ENCODE peak calls at places on chromosomes 3 and 15, in five cellular contexts. F is hepatocyte, Z is PC-9, K is mammary epithelial cell, T is GM12878. C is an unnamed sample.

GRCh38 chr3:56783644-56784451 is 17.9 kb downstream of the ARHGEF3 start:
- DNase-seq in F (peak), T (peak), Z (no peak), K (peak), C (no peak)

GRCh38 chr15:65069179-65069578 is 1.4 kb upstream of the RASL12 start:
- DNase-seq in F (peak), K (no peak), T (no peak), Z (no peak), C (no peak)

GRCh38 chr3:167839460-167839859 is 103.9 kb downstream of the SERPINI1 start:
- DNase-seq in K (peak), F (no peak), Z (no peak), T (no peak), C (no peak)

GRCh38 chr3:59246719-59247401 is 197.0 kb upstream of the CFAP20DC start:
- DNase-seq in Z (no peak), F (no peak), T (peak), K (no peak), C (no peak)

GRCh38 chr15:39719109-39719508 is 63.5 kb downstream of the FSIP1 start:
- DNase-seq in K (no peak), T (no peak), F (no peak), Z (peak), C (no peak)

GRCh38 chr15:31216210-31216911 is 110.3 kb upstream of the KLF13 start:
- DNase-seq in T (no peak), F (peak), K (peak), Z (no peak), C (peak)

GRCh38 chr3:123098411-123099330 is 31.8 kb downstream of the PDIA5 start:
- DNase-seq in T (no peak), Z (no peak), K (no peak), F (no peak), C (no peak)

GRCh38 chr3:159144891-159145290 is 343.0 kb downstream of the MFSD1 start:
- DNase-seq in T (no peak), Z (no peak), K (no peak), F (no peak), C (no peak)

GRCh38 chr15:25701716-25702465 is 161.2 kb downstream of the ATP10A start:
- DNase-seq in Z (no peak), T (no peak), K (no peak), F (no peak), C (no peak)

GRCh38 chr3:8627949-8628348 is 16.6 kb downstream of the SSUH2 start:
- DNase-seq in T (no peak), K (no peak), Z (no peak), F (no peak), C (no peak)

GRCh38 chr3:127304121-127304744 is 16.4 kb upstream of the PRR20G start:
- DNase-seq in F (peak), K (peak), T (no peak), Z (peak), C (peak)

GRCh38 chr3:193842029-193842782 is 249.2 kb downstream of the OPA1 start:
- DNase-seq in T (peak), K (no peak), Z (no peak), F (no peak), C (no peak)

GRCh38 chr3:71251156-71251775 is 332.3 kb downstream of the FOXP1 start:
- DNase-seq in F (no peak), T (no peak), Z (no peak), K (no peak), C (no peak)

DNA sequence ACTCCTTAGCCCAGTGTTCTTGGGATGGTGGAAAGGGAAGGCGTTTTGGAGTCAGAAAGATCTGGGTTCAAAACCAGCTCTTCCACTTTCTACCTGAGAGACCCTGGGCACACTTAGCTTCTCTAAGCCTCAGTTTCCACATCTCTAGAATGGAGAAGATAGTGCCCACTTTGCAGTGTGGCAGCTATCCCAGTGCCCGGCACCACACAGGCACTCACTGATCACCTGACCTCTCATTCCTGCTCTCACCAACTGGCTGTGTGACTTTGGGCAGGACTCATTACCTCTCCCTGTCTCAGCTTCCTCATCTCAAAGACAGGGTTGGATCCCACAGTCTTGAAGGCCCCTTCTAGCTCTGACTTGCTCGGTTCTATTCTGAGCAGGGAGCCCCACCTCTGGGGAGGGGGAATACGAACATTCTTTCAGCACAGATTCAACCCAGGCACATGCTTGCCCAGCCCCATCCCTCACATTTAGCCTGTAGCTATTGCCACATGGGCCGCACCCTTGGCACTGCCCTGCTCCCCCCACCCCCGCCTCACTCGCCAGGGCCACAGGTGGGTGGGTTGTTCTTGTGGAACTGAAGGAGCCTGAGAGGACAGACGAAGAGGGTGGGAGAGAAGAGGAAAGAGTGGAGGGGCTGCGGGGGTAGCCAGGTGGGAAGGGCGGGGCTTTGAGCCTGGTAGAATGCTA is 39.2 kb downstream of the EPHB3 start:
- DNase-seq in Z (no peak), F (no peak), T (no peak), K (peak), C (no peak)
- TF ChIP-seq EZH2 in Z (no peak), F (no peak), T (no peak), K (no peak), C (no peak)

DNA sequence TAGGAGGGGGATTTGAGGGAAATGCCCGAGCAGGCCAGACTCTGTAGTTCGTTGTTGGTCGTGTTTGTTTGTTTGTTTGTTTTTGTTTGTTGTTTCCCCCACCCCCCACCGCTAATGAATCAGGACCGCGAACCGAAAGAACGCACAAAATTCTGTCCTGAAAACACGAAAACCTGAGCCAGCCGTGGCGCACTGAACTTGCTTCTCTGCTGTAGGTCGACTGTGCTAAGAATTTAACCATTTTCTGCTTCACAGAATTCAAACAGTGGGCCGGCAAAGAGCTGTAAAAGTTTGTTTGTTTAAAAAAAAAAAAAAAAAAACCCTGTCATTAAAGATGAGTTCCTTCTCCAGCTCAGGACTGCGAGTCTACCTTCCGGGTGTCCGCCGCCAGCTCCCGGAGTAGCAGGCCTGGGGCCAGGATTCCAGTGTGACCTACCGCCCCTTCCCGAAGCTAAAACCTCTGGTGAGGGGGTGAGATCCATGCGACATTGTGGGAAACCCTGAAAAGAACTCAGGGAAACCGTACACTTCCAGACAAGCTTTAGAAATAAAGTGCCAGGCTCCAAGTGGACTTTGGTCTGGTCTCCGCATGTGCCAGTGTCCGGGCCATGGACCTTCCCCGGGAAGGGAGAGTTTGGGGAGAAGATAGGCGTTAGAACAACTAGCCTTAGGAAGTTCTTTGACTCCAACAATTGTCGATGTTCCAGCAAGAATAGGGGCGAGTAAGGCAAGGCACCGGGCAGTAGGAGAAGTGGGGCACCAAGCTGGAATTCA is 12.0 kb downstream of the ZIC4 start:
- DNase-seq in Z (no peak), T (no peak), K (no peak), F (no peak), C (no peak)
- TF ChIP-seq EZH2 in Z (no peak), T (no peak), K (no peak), F (no peak), C (peak)

GRCh38 chr15:42056934-42057743 is 36.3 kb upstream of the PLA2G4E start:
- DNase-seq in T (no peak), Z (peak), F (peak), K (peak), C (peak)
- TF ChIP-seq EZH2 in T (no peak), Z (no peak), F (no peak), K (no peak), C (no peak)

DNA sequence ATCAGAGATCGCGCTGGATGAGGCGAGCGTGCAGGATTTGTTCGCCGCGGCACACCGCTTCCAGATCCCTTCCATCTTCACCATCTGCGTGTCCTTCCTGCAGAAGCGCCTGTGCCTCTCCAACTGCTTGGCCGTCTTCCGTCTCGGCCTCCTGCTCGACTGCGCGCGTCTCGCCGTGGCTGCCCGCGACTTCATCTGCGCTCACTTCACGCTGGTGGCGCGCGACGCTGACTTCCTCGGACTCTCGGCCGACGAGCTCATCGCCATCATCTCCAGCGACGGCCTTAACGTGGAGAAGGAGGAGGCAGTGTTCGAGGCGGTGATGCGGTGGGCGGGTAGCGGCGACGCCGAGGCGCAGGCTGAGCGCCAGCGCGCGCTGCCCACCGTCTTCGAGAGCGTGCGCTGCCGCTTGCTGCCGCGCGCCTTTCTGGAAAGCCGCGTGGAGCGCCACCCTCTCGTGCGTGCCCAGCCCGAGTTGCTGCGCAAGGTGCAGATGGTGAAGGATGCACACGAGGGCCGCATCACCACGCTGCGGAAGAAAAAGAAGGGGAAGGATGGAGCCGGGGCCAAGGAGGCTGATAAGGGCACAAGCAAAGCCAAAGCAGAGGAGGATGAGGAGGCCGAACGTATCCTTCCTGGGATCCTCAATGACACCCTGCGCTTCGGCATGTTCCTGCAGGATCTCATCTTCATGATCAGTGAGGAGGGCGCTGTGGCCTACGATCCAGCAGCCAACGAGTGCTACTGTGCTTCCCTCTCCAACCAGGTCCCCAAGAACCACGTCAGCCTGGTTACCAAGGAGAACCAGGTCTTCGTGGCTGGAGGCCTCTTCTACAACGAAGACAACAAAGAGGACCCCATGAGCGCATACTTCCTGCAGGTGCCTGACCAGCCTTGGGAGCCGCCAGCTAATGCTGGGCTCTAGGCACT is 819 bp downstream of the KLHL40 start:
- DNase-seq in F (no peak), K (no peak), Z (no peak), T (no peak), C (no peak)
- TF ChIP-seq EZH2 in F (no peak), K (peak), Z (no peak), T (no peak), C (no peak)

DNA sequence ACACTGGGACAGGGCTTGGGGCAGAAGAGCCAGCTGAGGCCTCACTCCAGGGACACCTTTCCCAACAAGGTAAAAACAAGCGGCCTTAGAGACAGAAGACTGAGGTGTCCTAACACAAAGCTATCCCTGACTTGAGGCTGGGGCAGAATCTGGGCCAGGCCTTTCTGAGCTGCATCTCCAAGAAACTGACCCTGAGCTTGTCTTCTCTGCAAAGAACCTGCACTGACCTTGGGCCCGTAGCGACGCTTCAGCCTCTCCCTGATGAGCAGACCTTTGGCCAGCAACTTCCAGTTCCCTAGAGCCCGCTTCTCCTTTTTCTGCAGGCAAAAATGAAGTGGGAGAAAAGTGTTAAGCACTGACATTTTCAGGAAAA is 22.2 kb downstream of the TMEM43 start:
- DNase-seq in K (no peak), T (no peak), F (no peak), Z (no peak), C (no peak)
- TF ChIP-seq EZH2 in K (no peak), T (no peak), F (no peak), Z (no peak), C (no peak)

GRCh38 chr15:32718822-32719716 is 1.3 kb downstream of the GREM1 start:
- DNase-seq in F (peak), T (no peak), K (peak), Z (no peak), C (no peak)
- TF ChIP-seq EZH2 in F (peak), T (no peak), K (no peak), Z (no peak), C (peak)

GRCh38 chr3:158093526-158093925 is 12.7 kb downstream of the SHOX2 start:
- DNase-seq in K (no peak), Z (no peak), T (no peak), F (no peak), C (no peak)

GRCh38 chr3:158094235-158094916 is 11.8 kb downstream of the SHOX2 start:
- DNase-seq in Z (no peak), K (no peak), T (no peak), F (peak), C (no peak)

GRCh38 chr3:158095302-158095997 is 10.8 kb downstream of the SHOX2 start:
- DNase-seq in F (no peak), T (no peak), Z (no peak), K (no peak), C (no peak)

GRCh38 chr3:158097141-158097540 is 9.1 kb downstream of the SHOX2 start:
- DNase-seq in K (no peak), F (no peak), T (no peak), Z (no peak), C (no peak)

GRCh38 chr3:158094917-158095301 is 11.3 kb downstream of the SHOX2 start:
- DNase-seq in K (no peak), Z (no peak), F (no peak), T (no peak), C (no peak)
- TF ChIP-seq EZH2 in K (peak), Z (no peak), F (peak), T (no peak), C (no peak)

DNA sequence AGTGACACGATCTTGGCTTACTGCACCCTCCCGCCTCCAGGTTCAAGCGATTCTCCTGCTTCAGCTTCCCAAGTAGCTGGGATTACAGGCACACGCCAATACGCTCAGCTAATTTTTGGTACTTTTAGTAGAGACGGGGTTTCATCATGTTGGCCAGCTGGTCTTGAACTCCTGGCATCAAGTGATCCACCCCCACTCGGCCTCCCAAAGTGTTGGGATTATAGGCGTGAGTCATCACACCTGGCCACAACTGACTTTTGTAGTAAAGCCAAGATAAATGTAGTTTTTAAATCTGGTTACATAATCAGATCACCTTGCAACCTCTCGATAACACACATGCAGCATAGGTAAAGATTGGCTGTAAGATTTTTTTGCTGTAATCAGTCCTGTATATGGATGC is 657.5 kb upstream of the DPPA4 start:
- DNase-seq in F (no peak), Z (no peak), K (peak), T (no peak), C (no peak)
- TF ChIP-seq EZH2 in F (no peak), Z (no peak), K (no peak), T (no peak), C (no peak)

GRCh38 chr3:146072061-146072460 is 88.9 kb downstream of the PLOD2 start:
- DNase-seq in F (no peak), T (no peak), K (no peak), Z (no peak), C (no peak)
- TF ChIP-seq EZH2 in F (no peak), T (no peak), K (no peak), Z (no peak), C (no peak)

C was measured in A673.